ENCODE peak calls at places on chromosomes 3 and 15, in ten cellular contexts. One of them, this sample, is unnamed.

GRCh38 chr3:184360070-184360833 is 1.2 kb downstream of the CLCN2 start:
- DNase-seq in iPS-NIHi11: no peak
- DNase-seq in NCI-H1105: no peak
- DNase-seq in B cell: no peak
- DNase-seq in epithelial cell of proximal tubule: no peak
- DNase-seq in CD8-positive, alpha-beta memory T cell: no peak
- DNase-seq in upper lobe of right lung: no peak
- DNase-seq in left lobe of liver: no peak
- DNase-seq in BE2C: no peak
- DNase-seq in T-helper 1 cell: no peak
- DNase-seq in this sample: no peak

GRCh38 chr3:131794766-131795381 is 239.9 kb downstream of the CPNE4 start:
- DNase-seq in B cell: peak; percentile 33
- DNase-seq in upper lobe of right lung: no peak
- DNase-seq in left lobe of liver: no peak
- DNase-seq in CD8-positive, alpha-beta memory T cell: no peak
- DNase-seq in T-helper 1 cell: no peak
- DNase-seq in iPS-NIHi11: peak; percentile 66
- DNase-seq in NCI-H1105: peak; percentile 66
- DNase-seq in epithelial cell of proximal tubule: peak; percentile 23
- DNase-seq in BE2C: peak; percentile 57
- DNase-seq in this sample: peak; percentile 45

GRCh38 chr3:126522363-126522788 is 1.6 kb upstream of the CHST13 start:
- DNase-seq in T-helper 1 cell: no peak
- DNase-seq in epithelial cell of proximal tubule: no peak
- DNase-seq in NCI-H1105: peak; percentile 68
- DNase-seq in CD8-positive, alpha-beta memory T cell: peak; percentile 25
- DNase-seq in B cell: peak; percentile 62
- DNase-seq in upper lobe of right lung: peak; percentile 71
- DNase-seq in left lobe of liver: peak; percentile 76
- DNase-seq in BE2C: peak; percentile 67
- DNase-seq in iPS-NIHi11: peak; percentile 87
- DNase-seq in this sample: no peak

GRCh38 chr15:83446904-83447708 is at the start of gene SH3GL3:
- DNase-seq in epithelial cell of proximal tubule: no peak
- DNase-seq in BE2C: peak; percentile 87
- DNase-seq in CD8-positive, alpha-beta memory T cell: no peak
- DNase-seq in upper lobe of right lung: peak; percentile 92
- DNase-seq in left lobe of liver: peak; percentile 58
- DNase-seq in NCI-H1105: peak; percentile 13
- DNase-seq in B cell: no peak
- DNase-seq in iPS-NIHi11: peak; percentile 79
- DNase-seq in T-helper 1 cell: no peak
- DNase-seq in this sample: no peak

GRCh38 chr3:48157215-48157840 is 30.9 kb downstream of the CDC25A start:
- DNase-seq in NCI-H1105: no peak
- DNase-seq in CD8-positive, alpha-beta memory T cell: no peak
- DNase-seq in epithelial cell of proximal tubule: no peak
- DNase-seq in iPS-NIHi11: no peak
- DNase-seq in B cell: no peak
- DNase-seq in BE2C: no peak
- DNase-seq in upper lobe of right lung: no peak
- DNase-seq in T-helper 1 cell: no peak
- DNase-seq in left lobe of liver: no peak
- DNase-seq in this sample: no peak

GRCh38 chr3:105719791-105720190 is 149.0 kb downstream of the CBLB start:
- DNase-seq in NCI-H1105: no peak
- DNase-seq in iPS-NIHi11: no peak
- DNase-seq in T-helper 1 cell: no peak
- DNase-seq in epithelial cell of proximal tubule: no peak
- DNase-seq in CD8-positive, alpha-beta memory T cell: no peak
- DNase-seq in left lobe of liver: no peak
- DNase-seq in upper lobe of right lung: no peak
- DNase-seq in BE2C: no peak
- DNase-seq in B cell: no peak
- DNase-seq in this sample: no peak

GRCh38 chr3:37183375-37183831 is 9.0 kb upstream of the LRRFIP2 start:
- DNase-seq in NCI-H1105: no peak
- DNase-seq in CD8-positive, alpha-beta memory T cell: no peak
- DNase-seq in T-helper 1 cell: no peak
- DNase-seq in left lobe of liver: no peak
- DNase-seq in upper lobe of right lung: no peak
- DNase-seq in BE2C: no peak
- DNase-seq in epithelial cell of proximal tubule: peak; percentile 64
- DNase-seq in iPS-NIHi11: no peak
- DNase-seq in B cell: no peak
- DNase-seq in this sample: no peak

GRCh38 chr3:24495334-24495994 is 814 bp upstream of the THRB start:
- DNase-seq in upper lobe of right lung: peak; percentile 87
- DNase-seq in iPS-NIHi11: peak; percentile 76
- DNase-seq in B cell: no peak
- DNase-seq in left lobe of liver: peak; percentile 77
- DNase-seq in BE2C: no peak
- DNase-seq in CD8-positive, alpha-beta memory T cell: no peak
- DNase-seq in epithelial cell of proximal tubule: no peak
- DNase-seq in NCI-H1105: no peak
- DNase-seq in T-helper 1 cell: no peak
- DNase-seq in this sample: no peak

GRCh38 chr15:80745888-80746287 is 33.3 kb upstream of the CEMIP start:
- DNase-seq in left lobe of liver: no peak
- DNase-seq in upper lobe of right lung: no peak
- DNase-seq in epithelial cell of proximal tubule: no peak
- DNase-seq in B cell: no peak
- DNase-seq in iPS-NIHi11: no peak
- DNase-seq in BE2C: no peak
- DNase-seq in T-helper 1 cell: no peak
- DNase-seq in CD8-positive, alpha-beta memory T cell: no peak
- DNase-seq in NCI-H1105: no peak
- DNase-seq in this sample: no peak

GRCh38 chr3:129059311-129059975 is 1.1 kb upstream of the GP9 start:
- DNase-seq in T-helper 1 cell: no peak
- DNase-seq in upper lobe of right lung: no peak
- DNase-seq in left lobe of liver: no peak
- DNase-seq in epithelial cell of proximal tubule: no peak
- DNase-seq in NCI-H1105: no peak
- DNase-seq in B cell: no peak
- DNase-seq in CD8-positive, alpha-beta memory T cell: no peak
- DNase-seq in iPS-NIHi11: no peak
- DNase-seq in BE2C: no peak
- DNase-seq in this sample: no peak

GRCh38 chr15:48834756-48835155 is 23.9 kb upstream of the CEP152 start:
- DNase-seq in CD8-positive, alpha-beta memory T cell: no peak
- DNase-seq in left lobe of liver: no peak
- DNase-seq in B cell: no peak
- DNase-seq in BE2C: no peak
- DNase-seq in NCI-H1105: no peak
- DNase-seq in iPS-NIHi11: no peak
- DNase-seq in epithelial cell of proximal tubule: no peak
- DNase-seq in upper lobe of right lung: no peak
- DNase-seq in T-helper 1 cell: no peak
- DNase-seq in this sample: no peak

GRCh38 chr15:99257107-99257750 is 5.9 kb downstream of the LRRC28 start:
- DNase-seq in T-helper 1 cell: no peak
- DNase-seq in epithelial cell of proximal tubule: no peak
- DNase-seq in upper lobe of right lung: no peak
- DNase-seq in BE2C: no peak
- DNase-seq in NCI-H1105: no peak
- DNase-seq in CD8-positive, alpha-beta memory T cell: no peak
- DNase-seq in iPS-NIHi11: no peak
- DNase-seq in left lobe of liver: peak; percentile 77
- DNase-seq in B cell: no peak
- DNase-seq in this sample: no peak

GRCh38 chr3:190566043-190566933 is 52.4 kb downstream of the IL1RAP start:
- DNase-seq in NCI-H1105: no peak
- DNase-seq in iPS-NIHi11: peak; percentile 16
- DNase-seq in CD8-positive, alpha-beta memory T cell: no peak
- DNase-seq in left lobe of liver: peak; percentile 76
- DNase-seq in upper lobe of right lung: peak; percentile 86
- DNase-seq in B cell: no peak
- DNase-seq in epithelial cell of proximal tubule: peak; percentile 99
- DNase-seq in BE2C: no peak
- DNase-seq in T-helper 1 cell: no peak
- DNase-seq in this sample: no peak

GRCh38 chr3:165642761-165643432 is 194.3 kb downstream of the BCHE start:
- DNase-seq in left lobe of liver: peak; percentile 54
- DNase-seq in NCI-H1105: peak; percentile 52
- DNase-seq in upper lobe of right lung: no peak
- DNase-seq in epithelial cell of proximal tubule: peak; percentile 97
- DNase-seq in iPS-NIHi11: peak; percentile 32
- DNase-seq in BE2C: peak; percentile 57
- DNase-seq in T-helper 1 cell: no peak
- DNase-seq in CD8-positive, alpha-beta memory T cell: no peak
- DNase-seq in B cell: no peak
- DNase-seq in this sample: peak; percentile 57

GRCh38 chr15:88674661-88675060 is 35.8 kb downstream of the ISG20 start:
- DNase-seq in B cell: no peak
- DNase-seq in upper lobe of right lung: no peak
- DNase-seq in T-helper 1 cell: no peak
- DNase-seq in CD8-positive, alpha-beta memory T cell: no peak
- DNase-seq in BE2C: no peak
- DNase-seq in iPS-NIHi11: no peak
- DNase-seq in NCI-H1105: no peak
- DNase-seq in epithelial cell of proximal tubule: no peak
- DNase-seq in left lobe of liver: no peak
- DNase-seq in this sample: no peak

GRCh38 chr15:55758580-55758986 is 15.6 kb upstream of the PRTG start:
- DNase-seq in NCI-H1105: no peak
- DNase-seq in CD8-positive, alpha-beta memory T cell: no peak
- DNase-seq in left lobe of liver: no peak
- DNase-seq in upper lobe of right lung: no peak
- DNase-seq in iPS-NIHi11: no peak
- DNase-seq in T-helper 1 cell: no peak
- DNase-seq in epithelial cell of proximal tubule: no peak
- DNase-seq in B cell: no peak
- DNase-seq in BE2C: peak; percentile 50
- DNase-seq in this sample: no peak

GRCh38 chr3:70716832-70717231 is 404.4 kb upstream of the MDFIC2 start:
- DNase-seq in upper lobe of right lung: no peak
- DNase-seq in iPS-NIHi11: no peak
- DNase-seq in T-helper 1 cell: no peak
- DNase-seq in CD8-positive, alpha-beta memory T cell: no peak
- DNase-seq in epithelial cell of proximal tubule: no peak
- DNase-seq in B cell: no peak
- DNase-seq in BE2C: no peak
- DNase-seq in NCI-H1105: no peak
- DNase-seq in left lobe of liver: no peak
- DNase-seq in this sample: no peak

GRCh38 chr15:92394327-92395175 is 870 bp downstream of the ST8SIA2 start:
- DNase-seq in left lobe of liver: no peak
- DNase-seq in iPS-NIHi11: peak; percentile 44
- DNase-seq in epithelial cell of proximal tubule: no peak
- DNase-seq in T-helper 1 cell: no peak
- DNase-seq in B cell: no peak
- DNase-seq in BE2C: peak; percentile 52
- DNase-seq in upper lobe of right lung: no peak
- DNase-seq in CD8-positive, alpha-beta memory T cell: no peak
- DNase-seq in NCI-H1105: no peak
- DNase-seq in this sample: no peak

GRCh38 chr3:101902041-101902440 is 52.7 kb downstream of the NFKBIZ start:
- DNase-seq in upper lobe of right lung: no peak
- DNase-seq in B cell: peak; percentile 29
- DNase-seq in T-helper 1 cell: no peak
- DNase-seq in NCI-H1105: no peak
- DNase-seq in CD8-positive, alpha-beta memory T cell: no peak
- DNase-seq in BE2C: no peak
- DNase-seq in left lobe of liver: no peak
- DNase-seq in epithelial cell of proximal tubule: peak; percentile 100
- DNase-seq in iPS-NIHi11: no peak
- DNase-seq in this sample: no peak

GRCh38 chr3:160225181-160226025 is at the start of gene C3orf80:
- DNase-seq in T-helper 1 cell: no peak
- DNase-seq in B cell: peak; percentile 56
- DNase-seq in upper lobe of right lung: peak; percentile 84
- DNase-seq in left lobe of liver: peak; percentile 60
- DNase-seq in iPS-NIHi11: peak; percentile 77
- DNase-seq in NCI-H1105: peak; percentile 71
- DNase-seq in epithelial cell of proximal tubule: no peak
- DNase-seq in CD8-positive, alpha-beta memory T cell: no peak
- DNase-seq in BE2C: peak; percentile 83
- DNase-seq in this sample: no peak

GRCh38 chr15:100667405-100668320 is 65.3 kb downstream of the ASB7 start:
- DNase-seq in left lobe of liver: no peak
- DNase-seq in CD8-positive, alpha-beta memory T cell: no peak
- DNase-seq in epithelial cell of proximal tubule: no peak
- DNase-seq in NCI-H1105: no peak
- DNase-seq in T-helper 1 cell: no peak
- DNase-seq in B cell: no peak
- DNase-seq in upper lobe of right lung: no peak
- DNase-seq in BE2C: no peak
- DNase-seq in iPS-NIHi11: no peak
- DNase-seq in this sample: no peak

GRCh38 chr3:119497824-119498187 is 541 bp upstream of the TIMMDC1 start:
- DNase-seq in NCI-H1105: no peak
- DNase-seq in upper lobe of right lung: no peak
- DNase-seq in B cell: peak; percentile 14
- DNase-seq in CD8-positive, alpha-beta memory T cell: no peak
- DNase-seq in iPS-NIHi11: peak; percentile 16
- DNase-seq in BE2C: no peak
- DNase-seq in left lobe of liver: no peak
- DNase-seq in epithelial cell of proximal tubule: no peak
- DNase-seq in T-helper 1 cell: no peak
- DNase-seq in this sample: no peak

GRCh38 chr3:154486949-154487348 is 57.0 kb upstream of the GPR149 start:
- DNase-seq in CD8-positive, alpha-beta memory T cell: no peak
- DNase-seq in B cell: no peak
- DNase-seq in T-helper 1 cell: no peak
- DNase-seq in epithelial cell of proximal tubule: no peak
- DNase-seq in upper lobe of right lung: no peak
- DNase-seq in NCI-H1105: no peak
- DNase-seq in BE2C: no peak
- DNase-seq in left lobe of liver: no peak
- DNase-seq in iPS-NIHi11: no peak
- DNase-seq in this sample: no peak

GRCh38 chr3:66904336-66904735 is 93.8 kb upstream of the KBTBD8 start:
- DNase-seq in iPS-NIHi11: no peak
- DNase-seq in left lobe of liver: no peak
- DNase-seq in B cell: no peak
- DNase-seq in CD8-positive, alpha-beta memory T cell: no peak
- DNase-seq in upper lobe of right lung: no peak
- DNase-seq in T-helper 1 cell: no peak
- DNase-seq in epithelial cell of proximal tubule: no peak
- DNase-seq in NCI-H1105: no peak
- DNase-seq in BE2C: no peak
- DNase-seq in this sample: no peak

GRCh38 chr3:173630849-173631248 is 233.3 kb downstream of the NLGN1 start:
- DNase-seq in left lobe of liver: no peak
- DNase-seq in NCI-H1105: no peak
- DNase-seq in BE2C: no peak
- DNase-seq in epithelial cell of proximal tubule: no peak
- DNase-seq in iPS-NIHi11: no peak
- DNase-seq in B cell: no peak
- DNase-seq in CD8-positive, alpha-beta memory T cell: no peak
- DNase-seq in T-helper 1 cell: no peak
- DNase-seq in upper lobe of right lung: no peak
- DNase-seq in this sample: no peak

GRCh38 chr15:31511707-31512310 is 185.2 kb downstream of the KLF13 start:
- DNase-seq in NCI-H1105: no peak
- DNase-seq in T-helper 1 cell: no peak
- DNase-seq in left lobe of liver: no peak
- DNase-seq in epithelial cell of proximal tubule: no peak
- DNase-seq in iPS-NIHi11: no peak
- DNase-seq in upper lobe of right lung: no peak
- DNase-seq in B cell: peak; percentile 28
- DNase-seq in BE2C: no peak
- DNase-seq in CD8-positive, alpha-beta memory T cell: no peak
- DNase-seq in this sample: no peak

GRCh38 chr3:98542623-98543022 is 10.8 kb downstream of the GPR15 start:
- DNase-seq in T-helper 1 cell: no peak
- DNase-seq in B cell: no peak
- DNase-seq in epithelial cell of proximal tubule: no peak
- DNase-seq in left lobe of liver: no peak
- DNase-seq in iPS-NIHi11: no peak
- DNase-seq in BE2C: no peak
- DNase-seq in upper lobe of right lung: no peak
- DNase-seq in CD8-positive, alpha-beta memory T cell: no peak
- DNase-seq in NCI-H1105: no peak
- DNase-seq in this sample: no peak

GRCh38 chr15:74382004-74382816 is 14.8 kb upstream of the CYP11A1 start:
- DNase-seq in epithelial cell of proximal tubule: no peak
- DNase-seq in iPS-NIHi11: peak; percentile 99
- DNase-seq in B cell: peak; percentile 83
- DNase-seq in NCI-H1105: peak; percentile 5
- DNase-seq in CD8-positive, alpha-beta memory T cell: peak; percentile 74
- DNase-seq in T-helper 1 cell: peak; percentile 53
- DNase-seq in left lobe of liver: peak; percentile 87
- DNase-seq in BE2C: peak; percentile 93
- DNase-seq in upper lobe of right lung: peak; percentile 93
- DNase-seq in this sample: peak; percentile 3

This sample was measured in DMS153.